ENCODE peak calls at places on chromosomes 2 and 18, in nine cellular contexts. One of them, this sample, is unnamed.

GRCh38 chr2:206856474-206856873 is 82.8 kb upstream of the CPO start:
- DNase-seq in heart left ventricle: no peak
- DNase-seq in left lung: no peak
- DNase-seq in CD4-positive, alpha-beta T cell: no peak
- DNase-seq in psoas muscle: no peak
- DNase-seq in upper lobe of right lung: no peak
- DNase-seq in brain microvascular endothelial cell: peak
- DNase-seq in prostate gland: no peak
- DNase-seq in hepatocyte: no peak
- DNase-seq in this sample: no peak

GRCh38 chr2:143513081-143513480 is 383.9 kb downstream of the ARHGAP15 start:
- DNase-seq in CD4-positive, alpha-beta T cell: no peak
- DNase-seq in hepatocyte: peak
- DNase-seq in psoas muscle: no peak
- DNase-seq in heart left ventricle: peak
- DNase-seq in upper lobe of right lung: no peak
- DNase-seq in left lung: no peak
- DNase-seq in prostate gland: no peak
- DNase-seq in brain microvascular endothelial cell: peak
- DNase-seq in this sample: no peak

GRCh38 chr2:29010946-29011649 is 30.0 kb downstream of the TOGARAM2 start:
- DNase-seq in prostate gland: no peak
- DNase-seq in left lung: peak
- DNase-seq in psoas muscle: peak
- DNase-seq in heart left ventricle: peak
- DNase-seq in hepatocyte: peak
- DNase-seq in upper lobe of right lung: no peak
- DNase-seq in CD4-positive, alpha-beta T cell: peak
- DNase-seq in brain microvascular endothelial cell: peak
- DNase-seq in this sample: no peak

GRCh38 chr2:234974501-234975385 is 22.9 kb downstream of the SH3BP4 start:
- DNase-seq in brain microvascular endothelial cell: peak
- DNase-seq in psoas muscle: no peak
- DNase-seq in hepatocyte: no peak
- DNase-seq in left lung: no peak
- DNase-seq in prostate gland: peak
- DNase-seq in heart left ventricle: no peak
- DNase-seq in upper lobe of right lung: no peak
- DNase-seq in CD4-positive, alpha-beta T cell: no peak
- DNase-seq in this sample: no peak

GRCh38 chr2:241905716-241906376 is 36.3 kb downstream of the RTP5 start:
- DNase-seq in CD4-positive, alpha-beta T cell: no peak
- DNase-seq in heart left ventricle: no peak
- DNase-seq in psoas muscle: no peak
- DNase-seq in brain microvascular endothelial cell: no peak
- DNase-seq in left lung: no peak
- DNase-seq in upper lobe of right lung: peak
- DNase-seq in hepatocyte: no peak
- DNase-seq in prostate gland: no peak
- DNase-seq in this sample: no peak

GRCh38 chr2:138071720-138072719 is 107.7 kb downstream of the HNMT start:
- DNase-seq in left lung: no peak
- DNase-seq in prostate gland: peak
- DNase-seq in CD4-positive, alpha-beta T cell: no peak
- DNase-seq in hepatocyte: peak
- DNase-seq in heart left ventricle: no peak
- DNase-seq in brain microvascular endothelial cell: no peak
- DNase-seq in psoas muscle: no peak
- DNase-seq in upper lobe of right lung: no peak
- DNase-seq in this sample: peak

GRCh38 chr18:40012931-40013609 is 1942.0 kb upstream of the PIK3C3 start:
- DNase-seq in left lung: no peak
- DNase-seq in CD4-positive, alpha-beta T cell: no peak
- DNase-seq in upper lobe of right lung: no peak
- DNase-seq in prostate gland: no peak
- DNase-seq in heart left ventricle: no peak
- DNase-seq in psoas muscle: no peak
- DNase-seq in hepatocyte: no peak
- DNase-seq in brain microvascular endothelial cell: no peak
- DNase-seq in this sample: no peak

GRCh38 chr2:57434952-57435351 is 611.7 kb upstream of the VRK2 start:
- DNase-seq in left lung: no peak
- DNase-seq in heart left ventricle: no peak
- DNase-seq in CD4-positive, alpha-beta T cell: no peak
- DNase-seq in upper lobe of right lung: no peak
- DNase-seq in hepatocyte: no peak
- DNase-seq in brain microvascular endothelial cell: no peak
- DNase-seq in prostate gland: no peak
- DNase-seq in psoas muscle: no peak
- DNase-seq in this sample: no peak

GRCh38 chr2:240557808-240558207 is at the start of gene ANKMY1:
- DNase-seq in hepatocyte: peak
- DNase-seq in brain microvascular endothelial cell: peak
- DNase-seq in prostate gland: peak
- DNase-seq in heart left ventricle: no peak
- DNase-seq in left lung: peak
- DNase-seq in psoas muscle: peak
- DNase-seq in CD4-positive, alpha-beta T cell: peak
- DNase-seq in upper lobe of right lung: peak
- DNase-seq in this sample: peak

GRCh38 chr2:42567806-42568429 is 514 bp upstream of the MTA3 start:
- DNase-seq in psoas muscle: peak
- DNase-seq in prostate gland: peak
- DNase-seq in heart left ventricle: peak
- DNase-seq in hepatocyte: peak
- DNase-seq in CD4-positive, alpha-beta T cell: peak
- DNase-seq in brain microvascular endothelial cell: peak
- DNase-seq in upper lobe of right lung: no peak
- DNase-seq in left lung: peak
- DNase-seq in this sample: no peak

GRCh38 chr2:219002395-219003266 is 9.4 kb upstream of the CRYBA2 start:
- DNase-seq in left lung: peak
- DNase-seq in heart left ventricle: no peak
- DNase-seq in upper lobe of right lung: peak
- DNase-seq in hepatocyte: peak
- DNase-seq in psoas muscle: peak
- DNase-seq in prostate gland: peak
- DNase-seq in brain microvascular endothelial cell: peak
- DNase-seq in CD4-positive, alpha-beta T cell: peak
- DNase-seq in this sample: no peak

GRCh38 chr2:152587187-152587947 is 129.9 kb downstream of the PRPF40A start:
- DNase-seq in heart left ventricle: no peak
- DNase-seq in brain microvascular endothelial cell: no peak
- DNase-seq in CD4-positive, alpha-beta T cell: no peak
- DNase-seq in psoas muscle: no peak
- DNase-seq in upper lobe of right lung: no peak
- DNase-seq in left lung: no peak
- DNase-seq in hepatocyte: no peak
- DNase-seq in prostate gland: no peak
- DNase-seq in this sample: peak

GRCh38 chr2:73418343-73418742 is 32.7 kb downstream of the ALMS1 start:
- DNase-seq in prostate gland: peak
- DNase-seq in brain microvascular endothelial cell: peak
- DNase-seq in hepatocyte: peak
- DNase-seq in left lung: peak
- DNase-seq in psoas muscle: peak
- DNase-seq in upper lobe of right lung: peak
- DNase-seq in CD4-positive, alpha-beta T cell: no peak
- DNase-seq in heart left ventricle: peak
- DNase-seq in this sample: no peak

GRCh38 chr2:176107731-176108181 is 676 bp downstream of the HOXD11 start:
- DNase-seq in psoas muscle: no peak
- DNase-seq in left lung: no peak
- DNase-seq in brain microvascular endothelial cell: no peak
- DNase-seq in CD4-positive, alpha-beta T cell: no peak
- DNase-seq in heart left ventricle: no peak
- DNase-seq in prostate gland: peak
- DNase-seq in upper lobe of right lung: no peak
- DNase-seq in hepatocyte: no peak
- DNase-seq in this sample: no peak

GRCh38 chr18:76518543-76519155 is 23.6 kb upstream of the ZNF516 start:
- DNase-seq in brain microvascular endothelial cell: peak
- DNase-seq in hepatocyte: peak
- DNase-seq in psoas muscle: peak
- DNase-seq in CD4-positive, alpha-beta T cell: no peak
- DNase-seq in left lung: no peak
- DNase-seq in prostate gland: no peak
- DNase-seq in upper lobe of right lung: no peak
- DNase-seq in heart left ventricle: peak
- DNase-seq in this sample: no peak

GRCh38 chr2:178860551-178860950 is 53.3 kb upstream of the TTN start:
- DNase-seq in left lung: no peak
- DNase-seq in prostate gland: no peak
- DNase-seq in upper lobe of right lung: no peak
- DNase-seq in CD4-positive, alpha-beta T cell: no peak
- DNase-seq in brain microvascular endothelial cell: no peak
- DNase-seq in hepatocyte: peak
- DNase-seq in psoas muscle: peak
- DNase-seq in heart left ventricle: peak
- DNase-seq in this sample: no peak

GRCh38 chr2:211367252-211367651 is 810.9 kb downstream of the CPS1 start:
- DNase-seq in CD4-positive, alpha-beta T cell: no peak
- DNase-seq in heart left ventricle: no peak
- DNase-seq in psoas muscle: no peak
- DNase-seq in left lung: no peak
- DNase-seq in hepatocyte: peak
- DNase-seq in prostate gland: no peak
- DNase-seq in brain microvascular endothelial cell: no peak
- DNase-seq in upper lobe of right lung: no peak
- DNase-seq in this sample: peak

GRCh38 chr18:43420950-43421349 is 143.7 kb upstream of the SYT4 start:
- DNase-seq in hepatocyte: no peak
- DNase-seq in left lung: no peak
- DNase-seq in prostate gland: no peak
- DNase-seq in CD4-positive, alpha-beta T cell: no peak
- DNase-seq in heart left ventricle: no peak
- DNase-seq in psoas muscle: no peak
- DNase-seq in upper lobe of right lung: no peak
- DNase-seq in brain microvascular endothelial cell: no peak
- DNase-seq in this sample: no peak

GRCh38 chr2:232843860-232844259 is 26.2 kb upstream of the SNORC start:
- DNase-seq in psoas muscle: no peak
- DNase-seq in CD4-positive, alpha-beta T cell: no peak
- DNase-seq in hepatocyte: no peak
- DNase-seq in upper lobe of right lung: no peak
- DNase-seq in left lung: no peak
- DNase-seq in brain microvascular endothelial cell: no peak
- DNase-seq in prostate gland: no peak
- DNase-seq in heart left ventricle: no peak
- DNase-seq in this sample: no peak
- TF ChIP-seq CTCF in psoas muscle: no peak
- TF ChIP-seq CTCF in CD4-positive, alpha-beta T cell: no peak
- TF ChIP-seq CTCF in hepatocyte: peak
- TF ChIP-seq CTCF in upper lobe of right lung: no peak
- TF ChIP-seq CTCF in left lung: no peak
- TF ChIP-seq CTCF in brain microvascular endothelial cell: peak
- TF ChIP-seq CTCF in prostate gland: no peak
- TF ChIP-seq CTCF in heart left ventricle: peak
- TF ChIP-seq CTCF in this sample: no peak

GRCh38 chr18:70374154-70374553 is 85.3 kb downstream of the SOCS6 start:
- DNase-seq in hepatocyte: no peak
- DNase-seq in psoas muscle: no peak
- DNase-seq in heart left ventricle: no peak
- DNase-seq in CD4-positive, alpha-beta T cell: no peak
- DNase-seq in left lung: no peak
- DNase-seq in prostate gland: no peak
- DNase-seq in brain microvascular endothelial cell: no peak
- DNase-seq in upper lobe of right lung: no peak
- DNase-seq in this sample: no peak

GRCh38 chr18:70376137-70376913 is 87.5 kb downstream of the SOCS6 start:
- DNase-seq in hepatocyte: no peak
- DNase-seq in left lung: no peak
- DNase-seq in CD4-positive, alpha-beta T cell: no peak
- DNase-seq in upper lobe of right lung: no peak
- DNase-seq in prostate gland: no peak
- DNase-seq in psoas muscle: no peak
- DNase-seq in heart left ventricle: no peak
- DNase-seq in brain microvascular endothelial cell: no peak
- DNase-seq in this sample: no peak

GRCh38 chr18:70376914-70377258 is 88.0 kb downstream of the SOCS6 start:
- DNase-seq in brain microvascular endothelial cell: no peak
- DNase-seq in hepatocyte: peak
- DNase-seq in prostate gland: no peak
- DNase-seq in psoas muscle: no peak
- DNase-seq in left lung: no peak
- DNase-seq in CD4-positive, alpha-beta T cell: no peak
- DNase-seq in heart left ventricle: no peak
- DNase-seq in upper lobe of right lung: no peak
- DNase-seq in this sample: no peak

GRCh38 chr18:70377857-70378701 is 89.2 kb downstream of the SOCS6 start:
- DNase-seq in prostate gland: no peak
- DNase-seq in hepatocyte: no peak
- DNase-seq in psoas muscle: no peak
- DNase-seq in brain microvascular endothelial cell: no peak
- DNase-seq in upper lobe of right lung: no peak
- DNase-seq in left lung: no peak
- DNase-seq in heart left ventricle: no peak
- DNase-seq in CD4-positive, alpha-beta T cell: no peak
- DNase-seq in this sample: no peak

GRCh38 chr18:70377317-70377799 is 88.5 kb downstream of the SOCS6 start:
- DNase-seq in upper lobe of right lung: no peak
- DNase-seq in prostate gland: no peak
- DNase-seq in hepatocyte: peak
- DNase-seq in heart left ventricle: no peak
- DNase-seq in CD4-positive, alpha-beta T cell: no peak
- DNase-seq in left lung: no peak
- DNase-seq in psoas muscle: no peak
- DNase-seq in brain microvascular endothelial cell: no peak
- DNase-seq in this sample: no peak
- H3K27ac ChIP-seq in upper lobe of right lung: no peak
- H3K27ac ChIP-seq in prostate gland: no peak
- H3K27ac ChIP-seq in hepatocyte: peak
- H3K27ac ChIP-seq in heart left ventricle: no peak
- H3K27ac ChIP-seq in CD4-positive, alpha-beta T cell: no peak
- H3K27ac ChIP-seq in left lung: no peak
- H3K27ac ChIP-seq in psoas muscle: no peak
- H3K27ac ChIP-seq in brain microvascular endothelial cell: no peak
- H3K27ac ChIP-seq in this sample: no peak

DNA sequence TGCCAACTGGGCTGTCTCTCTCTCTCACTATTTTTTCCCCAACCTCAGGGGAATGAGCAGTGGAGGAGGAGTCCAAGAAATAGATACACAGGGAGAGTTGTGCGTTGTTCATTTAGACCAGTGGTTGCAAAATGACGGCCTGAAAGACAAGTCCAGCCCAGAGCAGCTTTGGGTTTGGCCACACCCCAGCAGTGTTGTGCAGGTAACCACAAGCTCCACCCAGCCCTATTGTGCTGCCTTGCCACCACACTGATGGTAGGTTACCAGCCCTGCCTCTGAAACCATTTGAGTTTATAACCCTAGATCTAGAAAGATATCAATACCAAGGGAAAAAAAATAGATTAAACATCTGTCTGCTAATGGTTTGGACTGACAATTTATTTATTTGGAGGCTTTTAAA is 144.3 kb downstream of the CMPK2 start:
- DNase-seq in psoas muscle: no peak
- DNase-seq in upper lobe of right lung: no peak
- DNase-seq in heart left ventricle: no peak
- DNase-seq in brain microvascular endothelial cell: no peak
- DNase-seq in CD4-positive, alpha-beta T cell: no peak
- DNase-seq in hepatocyte: no peak
- DNase-seq in left lung: no peak
- DNase-seq in prostate gland: no peak
- DNase-seq in this sample: no peak
- TF ChIP-seq CTCF in psoas muscle: no peak
- TF ChIP-seq CTCF in upper lobe of right lung: no peak
- TF ChIP-seq CTCF in heart left ventricle: no peak
- TF ChIP-seq CTCF in brain microvascular endothelial cell: no peak
- TF ChIP-seq CTCF in CD4-positive, alpha-beta T cell: no peak
- TF ChIP-seq CTCF in hepatocyte: no peak
- TF ChIP-seq CTCF in left lung: no peak
- TF ChIP-seq CTCF in prostate gland: no peak
- TF ChIP-seq CTCF in this sample: no peak

GRCh38 chr18:28065031-28065792 is 111.7 kb downstream of the CDH2 start:
- DNase-seq in brain microvascular endothelial cell: peak
- DNase-seq in hepatocyte: peak
- DNase-seq in upper lobe of right lung: no peak
- DNase-seq in psoas muscle: no peak
- DNase-seq in heart left ventricle: no peak
- DNase-seq in left lung: no peak
- DNase-seq in prostate gland: no peak
- DNase-seq in CD4-positive, alpha-beta T cell: no peak
- DNase-seq in this sample: peak
- H3K27ac ChIP-seq in brain microvascular endothelial cell: peak
- H3K27ac ChIP-seq in hepatocyte: peak
- H3K27ac ChIP-seq in upper lobe of right lung: no peak
- H3K27ac ChIP-seq in psoas muscle: no peak
- H3K27ac ChIP-seq in heart left ventricle: no peak
- H3K27ac ChIP-seq in left lung: no peak
- H3K27ac ChIP-seq in prostate gland: no peak
- H3K27ac ChIP-seq in CD4-positive, alpha-beta T cell: no peak
- H3K27ac ChIP-seq in this sample: no peak